ENCODE peak calls at places on chromosome 19, in seven cellular contexts. D is heart left ventricle, K is tibial nerve, C is H1, T is adrenal gland, Z is A549, W is transverse colon. O is an unnamed sample.

GRCh38 chr19:17719730-17720486 is 628 bp downstream of the MAP1S start:
- DNase-seq in C (no peak), D (peak), K (no peak), T (no peak), Z (no peak), W (peak), O (no peak)

GRCh38 chr19:12789098-12789903 is 2.0 kb upstream of the JUNB start:
- DNase-seq in Z (no peak), W (no peak), T (no peak), D (no peak), C (no peak), K (no peak), O (no peak)

GRCh38 chr19:57010541-57010940 is 109.2 kb upstream of the USP29 start:
- DNase-seq in D (no peak), Z (no peak), K (no peak), W (no peak), T (no peak), C (no peak), O (no peak)

GRCh38 chr19:10037809-10038208 is 24.5 kb downstream of the RDH8 start:
- DNase-seq in D (no peak), T (no peak), C (no peak), K (no peak), W (peak), Z (no peak), O (no peak)

GRCh38 chr19:15424692-15425272 is 6.0 kb upstream of the AKAP8L start:
- DNase-seq in Z (no peak), C (no peak), T (no peak), K (no peak), W (no peak), D (peak), O (no peak)

GRCh38 chr19:14674764-14675163 is at the start of gene ADGRE3:
- DNase-seq in D (no peak), Z (no peak), K (no peak), W (no peak), T (no peak), C (no peak), O (no peak)

GRCh38 chr19:6509118-6509971 is 7.2 kb upstream of the TUBB4A start:
- DNase-seq in K (no peak), W (no peak), C (no peak), D (no peak), T (peak), Z (no peak), O (peak)

GRCh38 chr19:6087074-6087506 is 23.2 kb downstream of the RFX2 start:
- DNase-seq in K (no peak), Z (no peak), T (no peak), D (no peak), W (peak), C (no peak), O (no peak)

GRCh38 chr19:12544401-12544876 is 6.8 kb downstream of the ZNF564 start:
- DNase-seq in D (no peak), W (no peak), K (no peak), C (no peak), T (no peak), Z (no peak), O (no peak)

GRCh38 chr19:16115309-16116039 is 3.8 kb downstream of the RAB8A start:
- DNase-seq in D (no peak), W (peak), Z (no peak), K (no peak), C (no peak), T (no peak), O (no peak)

GRCh38 chr19:17553256-17553655 is 2.2 kb upstream of the COLGALT1 start:
- DNase-seq in K (peak), C (no peak), D (no peak), W (peak), Z (no peak), T (peak), O (peak)

GRCh38 chr19:47230122-47230920 is 678 bp downstream of the BBC3 start:
- DNase-seq in W (peak), K (peak), C (peak), T (peak), Z (no peak), D (peak), O (peak)

GRCh38 chr19:42370068-42370520 is 20.0 kb downstream of the CNFN start:
- DNase-seq in T (no peak), C (peak), Z (no peak), K (no peak), W (no peak), D (no peak), O (no peak)

GRCh38 chr19:35816262-35816661 is 3.6 kb upstream of the PRODH2 start:
- DNase-seq in Z (no peak), C (no peak), K (no peak), D (no peak), W (no peak), T (no peak), O (no peak)

GRCh38 chr19:30693179-30693578 is 321.0 kb downstream of the ZNF536 start:
- DNase-seq in D (no peak), Z (no peak), C (no peak), K (no peak), W (no peak), T (no peak), O (no peak)

GRCh38 chr19:29581398-29581797 is 24.7 kb upstream of the POP4 start:
- DNase-seq in Z (no peak), W (no peak), T (no peak), D (no peak), C (no peak), K (no peak), O (no peak)

GRCh38 chr19:3986260-3987041 is 1.2 kb upstream of the EEF2 start:
- DNase-seq in Z (peak), C (no peak), K (peak), W (peak), T (no peak), D (no peak), O (peak)

GRCh38 chr19:23547816-23548430 is 139.1 kb downstream of the ZNF675 start:
- DNase-seq in K (no peak), D (no peak), W (no peak), T (no peak), Z (no peak), C (no peak), O (no peak)

GRCh38 chr19:13376537-13376936 is 129.7 kb downstream of the CACNA1A start:
- DNase-seq in K (no peak), Z (no peak), C (no peak), W (no peak), D (no peak), T (no peak), O (no peak)

GRCh38 chr19:54373781-54374266 is 9.1 kb upstream of the LAIR1 start:
- DNase-seq in T (no peak), D (no peak), Z (no peak), K (peak), C (no peak), W (no peak), O (no peak)

GRCh38 chr19:3550947-3551807 is 6.2 kb downstream of the MFSD12 start:
- DNase-seq in Z (no peak), C (no peak), D (no peak), T (no peak), K (no peak), W (no peak), O (no peak)

GRCh38 chr19:2989236-2989946 is 12.0 kb downstream of the TLE6 start:
- DNase-seq in C (no peak), W (no peak), T (no peak), Z (no peak), K (no peak), D (no peak), O (no peak)

GRCh38 chr19:39705578-39706188 is 1.4 kb downstream of the LGALS14 start:
- DNase-seq in W (no peak), T (no peak), C (no peak), D (no peak), K (no peak), Z (no peak), O (no peak)

GRCh38 chr19:58228584-58229254 is at the start of gene ZNF544:
- DNase-seq in Z (peak), D (peak), K (peak), W (peak), T (peak), C (peak), O (peak)

GRCh38 chr19:50312967-50313811 is 16.0 kb downstream of the KCNC3 start:
- DNase-seq in W (no peak), C (no peak), D (no peak), K (no peak), Z (no peak), T (peak), O (no peak)

GRCh38 chr19:50315773-50316448 is 13.3 kb downstream of the KCNC3 start:
- DNase-seq in D (no peak), C (peak), K (no peak), W (no peak), Z (peak), T (peak), O (no peak)

GRCh38 chr19:50314724-50315700 is 14.2 kb downstream of the KCNC3 start:
- DNase-seq in Z (no peak), W (no peak), K (no peak), T (peak), C (peak), D (no peak), O (no peak)

GRCh38 chr19:50311723-50312635 is 17.2 kb downstream of the KCNC3 start:
- DNase-seq in C (peak), T (no peak), K (no peak), Z (peak), W (no peak), D (no peak), O (no peak)

DNA sequence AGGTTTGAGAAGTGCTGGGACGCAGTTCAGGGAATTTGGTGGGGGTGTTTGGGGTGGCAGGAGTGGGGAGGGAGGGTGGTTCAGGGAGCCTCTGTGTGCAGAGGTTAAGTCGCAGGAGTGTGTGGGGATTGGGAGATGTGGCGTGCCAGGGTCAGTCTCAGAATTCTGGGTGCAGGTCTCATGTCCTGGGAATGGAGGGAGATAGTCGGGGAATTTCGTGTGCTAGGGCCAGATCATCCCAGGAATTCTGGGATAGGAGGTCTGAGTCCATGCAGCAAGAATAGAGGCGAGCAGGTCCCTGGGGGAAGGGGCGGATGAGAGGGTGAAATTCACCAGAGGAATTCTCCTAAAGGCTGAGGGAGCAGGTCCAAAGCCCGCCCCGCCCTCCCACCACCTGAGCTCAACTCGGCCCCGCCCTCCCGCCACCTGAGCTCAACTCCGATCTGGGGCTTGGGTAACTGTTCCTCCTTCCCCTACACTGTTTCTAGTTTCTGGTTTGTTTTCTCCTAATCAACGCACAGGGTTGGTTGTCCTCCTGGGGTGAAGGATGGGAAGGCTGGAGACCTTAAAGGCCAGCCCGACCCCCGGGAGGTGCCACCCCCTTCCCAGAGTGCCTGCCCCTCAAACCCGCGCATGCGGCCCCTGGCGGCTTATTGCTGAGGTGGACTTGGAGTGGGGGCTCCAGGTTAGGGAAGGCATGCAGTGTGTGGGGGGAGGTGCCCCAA is 15.2 kb downstream of the KCNC3 start:
- DNase-seq in C (peak), K (no peak), D (no peak), T (peak), Z (no peak), W (no peak), O (no peak)
- H3K4me3 ChIP-seq in C (peak), K (no peak), D (no peak), T (no peak), Z (peak), W (no peak), O (no peak)

DNA sequence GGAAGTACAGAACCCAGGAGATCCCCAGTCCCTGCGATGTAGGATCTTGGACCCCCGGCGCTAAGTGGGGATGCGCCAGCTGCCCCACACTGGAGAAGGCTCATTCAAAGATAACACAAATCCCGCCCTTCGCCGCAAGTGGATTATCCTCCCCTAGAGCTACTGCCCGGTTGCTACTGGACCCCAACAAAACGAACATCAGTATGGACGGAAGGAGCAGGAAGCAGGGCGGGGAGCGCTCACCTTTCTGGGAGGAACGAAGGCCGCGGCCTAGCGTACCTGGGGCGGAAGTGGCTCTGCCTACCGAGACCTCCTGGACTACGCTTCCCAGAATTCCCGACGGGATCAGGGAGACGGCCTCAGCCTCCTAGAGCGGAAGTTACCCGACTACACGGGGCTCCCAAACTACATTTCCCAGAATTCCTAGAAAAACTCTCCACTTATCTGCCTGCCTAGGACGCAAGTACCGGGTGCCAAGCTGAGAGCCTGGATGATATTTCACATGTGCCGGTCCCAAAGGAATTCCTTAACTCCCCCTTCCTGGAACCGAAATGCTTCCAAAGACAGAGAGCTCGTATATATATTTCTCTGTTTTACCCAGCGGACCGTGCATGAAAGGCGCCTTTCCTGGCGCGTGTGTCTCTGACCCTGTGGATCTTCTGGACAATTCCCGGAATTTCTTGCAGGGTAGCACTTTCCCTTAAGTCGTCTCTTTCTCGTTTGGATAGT is at the start of gene ZNF112:
- DNase-seq in C (peak), W (peak), K (peak), D (peak), Z (peak), T (peak), O (peak)
- TF ChIP-seq POLR2A in C (peak), W (peak), K (no peak), D (no peak), Z (peak), T (peak), O (peak)

GRCh38 chr19:48965806-48966540 is 864 bp downstream of the FTL start:
- DNase-seq in D (peak), C (peak), Z (peak), K (peak), T (peak), W (peak), O (peak)

GRCh38 chr19:48965033-48965805 is at the start of gene FTL:
- DNase-seq in D (peak), C (peak), Z (peak), W (peak), K (peak), T (peak), O (peak)

GRCh38 chr19:48962849-48963165 is 2.3 kb upstream of the FTL start:
- DNase-seq in D (no peak), Z (peak), T (no peak), C (no peak), W (no peak), K (no peak), O (no peak)

GRCh38 chr19:48963371-48964204 is 1.5 kb upstream of the FTL start:
- DNase-seq in C (peak), T (peak), K (peak), W (peak), Z (peak), D (peak), O (peak)

DNA sequence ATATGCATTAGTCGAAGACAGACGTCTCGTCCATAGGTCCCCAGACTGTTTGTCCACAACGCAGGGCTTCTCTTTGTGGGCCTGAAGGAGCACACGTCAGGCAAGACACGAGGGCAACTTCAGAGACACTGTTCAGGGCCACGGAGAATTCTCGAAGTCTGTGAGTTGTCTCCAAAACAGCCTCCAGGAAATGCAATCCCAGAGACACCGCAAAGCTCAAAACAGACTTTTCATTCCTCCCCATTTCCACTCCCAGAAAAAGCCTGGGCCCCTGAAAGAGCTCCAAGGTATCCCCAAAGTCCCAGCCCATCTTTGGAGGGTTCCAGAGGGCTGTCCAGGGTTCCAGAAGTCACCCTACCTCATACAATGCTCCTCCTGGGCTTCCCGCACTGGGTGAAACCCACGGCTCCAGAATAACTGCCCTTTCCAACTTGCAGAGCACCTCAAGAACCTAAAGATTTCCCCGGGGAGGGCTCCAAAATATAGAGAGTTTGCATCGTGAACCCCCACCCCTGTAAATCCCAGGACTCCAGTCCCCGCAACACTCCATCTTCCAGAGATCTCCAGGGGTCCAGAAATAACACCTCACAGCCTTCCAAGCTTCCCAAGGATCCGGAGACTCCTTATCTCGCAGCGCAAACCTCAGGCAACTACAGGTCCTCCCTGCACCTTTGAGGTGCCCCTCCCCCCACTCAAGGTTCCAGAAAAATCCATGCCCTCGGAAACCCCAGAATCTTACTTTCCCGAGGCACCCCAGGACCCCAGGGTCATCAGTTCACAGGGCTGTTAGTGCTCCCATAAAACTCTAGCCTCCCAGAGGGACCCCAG is 690 bp upstream of the FTL start:
- DNase-seq in T (no peak), W (peak), Z (peak), C (peak), K (no peak), D (no peak), O (peak)
- H3K4me3 ChIP-seq in T (no peak), W (peak), Z (peak), C (peak), K (peak), D (peak), O (peak)

GRCh38 chr19:7850975-7851622 is 21.1 kb downstream of the EVI5L start:
- DNase-seq in D (no peak), W (no peak), Z (no peak), C (no peak), K (no peak), T (no peak), O (no peak)
- TF ChIP-seq POLR2A in D (no peak), W (no peak), Z (no peak), C (no peak), K (no peak), T (no peak), O (no peak)

DNA sequence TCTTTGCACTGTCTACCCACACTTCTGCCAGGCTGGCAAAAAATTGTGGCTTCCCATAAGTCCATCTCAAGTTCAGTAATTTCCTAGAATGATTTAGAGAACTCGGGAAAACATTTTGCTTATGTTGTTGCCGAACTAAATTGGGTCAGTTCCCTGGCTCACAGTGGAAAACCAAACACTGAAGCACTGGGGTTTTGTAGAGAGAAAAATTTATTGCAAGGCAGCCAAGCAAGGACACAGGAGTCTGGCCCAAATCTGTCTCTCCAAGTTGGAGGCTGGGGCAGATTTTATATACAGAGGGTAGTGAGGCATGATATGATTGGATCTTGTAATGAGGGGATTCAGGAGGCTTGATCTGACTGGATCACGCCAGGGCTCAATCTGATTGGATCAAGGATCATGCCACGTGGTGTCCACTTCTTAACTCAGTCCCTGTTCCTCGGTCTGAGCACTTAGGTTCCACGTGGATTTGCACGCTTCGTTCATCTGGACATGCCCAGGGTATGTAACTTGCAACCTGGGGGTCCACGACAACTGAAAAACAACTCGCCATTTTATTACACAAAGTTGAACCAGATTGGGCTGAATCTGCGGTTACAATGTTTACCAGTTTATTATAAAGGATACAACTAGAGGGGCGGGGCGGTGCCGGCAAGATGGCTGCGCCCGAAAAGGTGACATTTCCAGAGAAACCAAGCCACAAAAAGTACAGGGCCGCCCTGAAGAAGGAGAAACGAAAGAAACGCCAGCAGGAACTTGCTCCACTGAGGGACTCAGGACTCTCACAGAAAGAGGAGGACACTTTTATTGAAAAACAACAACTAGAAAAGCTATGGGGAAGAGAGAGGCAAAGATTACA is 7.3 kb downstream of the CD209 start:
- DNase-seq in D (no peak), C (no peak), K (no peak), W (no peak), T (no peak), Z (no peak), O (no peak)
- H3K4me3 ChIP-seq in D (no peak), C (no peak), K (no peak), W (no peak), T (no peak), Z (no peak), O (no peak)

GRCh38 chr19:1131718-1132552 is 28.1 kb downstream of the GPX4 start:
- DNase-seq in K (peak), T (peak), C (no peak), W (peak), D (peak), Z (no peak), O (peak)
- TF ChIP-seq POLR2A in K (peak), T (peak), C (no peak), W (peak), D (no peak), Z (no peak), O (peak)

O was measured in right lobe of liver.